ENCODE peak calls at places on chromosomes 4 and X, in five cellular contexts. H is NCI-H1694 treated with DMSO at 0.1 percent for 48 hours, N is neural crest cell, V is left kidney, P is dermis blood vessel endothelial cell. W is an unnamed sample.

GRCh38 chr4:112765317-112765989 is 128.5 kb downstream of the LARP7 start:
- DNase-seq in H (peak), N (no peak), V (peak), P (peak), W (peak)

GRCh38 chr4:144666539-144667175 is 20.7 kb downstream of the HHIP start:
- DNase-seq in H (no peak), N (no peak), V (no peak), P (peak), W (peak)

GRCh38 chr4:174218127-174218790 is 65.2 kb downstream of the FBXO8 start:
- DNase-seq in H (no peak), N (no peak), V (peak), P (no peak), W (no peak)

GRCh38 chr4:137421796-137422195 is 110.5 kb downstream of the PCDH18 start:
- DNase-seq in H (no peak), N (no peak), V (no peak), P (no peak), W (no peak)

GRCh38 chrX:1361910-1362309 is 25.3 kb downstream of the IL3RA start:
- DNase-seq in H (no peak), N (no peak), V (no peak), P (no peak), W (no peak)

GRCh38 chr4:141524116-141524515 is 112.3 kb upstream of the IL15 start:
- DNase-seq in H (no peak), N (no peak), V (no peak), P (no peak), W (peak)

GRCh38 chrX:2595258-2595657 is 94.5 kb upstream of the DHRSX start:
- DNase-seq in H (no peak), N (no peak), V (no peak), P (no peak), W (peak)

GRCh38 chrX:108072746-108073145 is 18.6 kb downstream of the PSMD10 start:
- DNase-seq in H (no peak), N (no peak), V (no peak), P (peak), W (peak)

GRCh38 chr4:61555789-61556188 is 355.7 kb downstream of the ADGRL3 start:
- DNase-seq in H (no peak), N (no peak), V (peak), P (no peak), W (peak)

GRCh38 chr4:141871086-141871485 is 234.7 kb downstream of the IL15 start:
- DNase-seq in H (no peak), N (no peak), V (no peak), P (peak), W (peak)

GRCh38 chrX:24081661-24082154 is 27.0 kb downstream of the EIF2S3 start:
- DNase-seq in H (peak), N (peak), V (peak), P (peak), W (peak)